ENCODE peak calls at places on chromosomes 1 and 21, in five cellular contexts. One of them, this sample, is unnamed.

GRCh38 chr1:95043141-95043980 is 29.4 kb downstream of the ALG14 start:
- DNase-seq in tibial nerve: peak
- DNase-seq in activated CD4-positive, alpha-beta T cell treated with anti-CD3 and anti-CD28 coated beads, Interleukin-2, amount 10 ng/mL, durations not matched to agents 7 days and 5 days: peak
- DNase-seq in left ventricle myocardium inferior: peak
- DNase-seq in GM06990: peak
- DNase-seq in this sample: peak

GRCh38 chr1:246005067-246005466 is 502.0 kb downstream of the SMYD3 start:
- DNase-seq in GM06990: no peak
- DNase-seq in tibial nerve: no peak
- DNase-seq in left ventricle myocardium inferior: no peak
- DNase-seq in activated CD4-positive, alpha-beta T cell treated with anti-CD3 and anti-CD28 coated beads, Interleukin-2, amount 10 ng/mL, durations not matched to agents 7 days and 5 days: no peak
- DNase-seq in this sample: peak

GRCh38 chr1:150696151-150696550 is 803 bp downstream of the GOLPH3L start:
- DNase-seq in tibial nerve: no peak
- DNase-seq in activated CD4-positive, alpha-beta T cell treated with anti-CD3 and anti-CD28 coated beads, Interleukin-2, amount 10 ng/mL, durations not matched to agents 7 days and 5 days: no peak
- DNase-seq in left ventricle myocardium inferior: no peak
- DNase-seq in GM06990: no peak
- DNase-seq in this sample: no peak

GRCh38 chr1:58857673-58858343 is 74.0 kb upstream of the JUN start:
- DNase-seq in tibial nerve: no peak
- DNase-seq in GM06990: peak
- DNase-seq in activated CD4-positive, alpha-beta T cell treated with anti-CD3 and anti-CD28 coated beads, Interleukin-2, amount 10 ng/mL, durations not matched to agents 7 days and 5 days: peak
- DNase-seq in left ventricle myocardium inferior: no peak
- DNase-seq in this sample: no peak

GRCh38 chr1:23845163-23845562 is 19.9 kb upstream of the HMGCL start:
- DNase-seq in left ventricle myocardium inferior: no peak
- DNase-seq in GM06990: no peak
- DNase-seq in tibial nerve: no peak
- DNase-seq in activated CD4-positive, alpha-beta T cell treated with anti-CD3 and anti-CD28 coated beads, Interleukin-2, amount 10 ng/mL, durations not matched to agents 7 days and 5 days: no peak
- DNase-seq in this sample: no peak

GRCh38 chr21:37072239-37072987 is 458 bp downstream of the PIGP start:
- DNase-seq in GM06990: no peak
- DNase-seq in left ventricle myocardium inferior: peak
- DNase-seq in tibial nerve: peak
- DNase-seq in activated CD4-positive, alpha-beta T cell treated with anti-CD3 and anti-CD28 coated beads, Interleukin-2, amount 10 ng/mL, durations not matched to agents 7 days and 5 days: peak
- DNase-seq in this sample: peak

GRCh38 chr1:205286335-205286950 is 35.1 kb downstream of the NUAK2 start:
- DNase-seq in GM06990: peak
- DNase-seq in left ventricle myocardium inferior: no peak
- DNase-seq in tibial nerve: no peak
- DNase-seq in activated CD4-positive, alpha-beta T cell treated with anti-CD3 and anti-CD28 coated beads, Interleukin-2, amount 10 ng/mL, durations not matched to agents 7 days and 5 days: peak
- DNase-seq in this sample: no peak

GRCh38 chr1:27416387-27417111 is 24.1 kb downstream of the GPR3 start:
- DNase-seq in left ventricle myocardium inferior: no peak
- DNase-seq in activated CD4-positive, alpha-beta T cell treated with anti-CD3 and anti-CD28 coated beads, Interleukin-2, amount 10 ng/mL, durations not matched to agents 7 days and 5 days: peak
- DNase-seq in tibial nerve: no peak
- DNase-seq in GM06990: peak
- DNase-seq in this sample: peak

GRCh38 chr1:184075040-184076029 is 23.8 kb downstream of the TSEN15 start:
- DNase-seq in activated CD4-positive, alpha-beta T cell treated with anti-CD3 and anti-CD28 coated beads, Interleukin-2, amount 10 ng/mL, durations not matched to agents 7 days and 5 days: peak
- DNase-seq in left ventricle myocardium inferior: no peak
- DNase-seq in GM06990: peak
- DNase-seq in tibial nerve: no peak
- DNase-seq in this sample: peak

GRCh38 chr1:47843059-47843458 is 154.1 kb downstream of the TRABD2B start:
- DNase-seq in left ventricle myocardium inferior: no peak
- DNase-seq in activated CD4-positive, alpha-beta T cell treated with anti-CD3 and anti-CD28 coated beads, Interleukin-2, amount 10 ng/mL, durations not matched to agents 7 days and 5 days: no peak
- DNase-seq in GM06990: no peak
- DNase-seq in tibial nerve: no peak
- DNase-seq in this sample: no peak

GRCh38 chr1:89050649-89051033 is 14.4 kb downstream of the GBP1 start:
- DNase-seq in left ventricle myocardium inferior: no peak
- DNase-seq in tibial nerve: no peak
- DNase-seq in GM06990: no peak
- DNase-seq in activated CD4-positive, alpha-beta T cell treated with anti-CD3 and anti-CD28 coated beads, Interleukin-2, amount 10 ng/mL, durations not matched to agents 7 days and 5 days: no peak
- DNase-seq in this sample: no peak

GRCh38 chr1:201766117-201766863 is 62.7 kb upstream of the IPO9 start:
- DNase-seq in tibial nerve: peak
- DNase-seq in left ventricle myocardium inferior: peak
- DNase-seq in GM06990: no peak
- DNase-seq in activated CD4-positive, alpha-beta T cell treated with anti-CD3 and anti-CD28 coated beads, Interleukin-2, amount 10 ng/mL, durations not matched to agents 7 days and 5 days: no peak
- DNase-seq in this sample: peak

GRCh38 chr1:114023377-114023776 is 44.1 kb downstream of the OLFML3 start:
- DNase-seq in GM06990: no peak
- DNase-seq in activated CD4-positive, alpha-beta T cell treated with anti-CD3 and anti-CD28 coated beads, Interleukin-2, amount 10 ng/mL, durations not matched to agents 7 days and 5 days: no peak
- DNase-seq in left ventricle myocardium inferior: no peak
- DNase-seq in tibial nerve: no peak
- DNase-seq in this sample: no peak

GRCh38 chr1:7554343-7555270 is 216.5 kb upstream of the VAMP3 start:
- DNase-seq in activated CD4-positive, alpha-beta T cell treated with anti-CD3 and anti-CD28 coated beads, Interleukin-2, amount 10 ng/mL, durations not matched to agents 7 days and 5 days: no peak
- DNase-seq in left ventricle myocardium inferior: no peak
- DNase-seq in tibial nerve: no peak
- DNase-seq in GM06990: no peak
- DNase-seq in this sample: no peak

GRCh38 chr1:222073307-222073995 is 331.6 kb upstream of the DUSP10 start:
- DNase-seq in GM06990: no peak
- DNase-seq in activated CD4-positive, alpha-beta T cell treated with anti-CD3 and anti-CD28 coated beads, Interleukin-2, amount 10 ng/mL, durations not matched to agents 7 days and 5 days: no peak
- DNase-seq in tibial nerve: no peak
- DNase-seq in left ventricle myocardium inferior: no peak
- DNase-seq in this sample: peak

GRCh38 chr1:16450863-16451481 is 10.4 kb downstream of the NECAP2 start:
- DNase-seq in tibial nerve: no peak
- DNase-seq in left ventricle myocardium inferior: no peak
- DNase-seq in GM06990: no peak
- DNase-seq in activated CD4-positive, alpha-beta T cell treated with anti-CD3 and anti-CD28 coated beads, Interleukin-2, amount 10 ng/mL, durations not matched to agents 7 days and 5 days: no peak
- DNase-seq in this sample: no peak

GRCh38 chr1:228984107-228984506 is 248.8 kb downstream of the RHOU start:
- DNase-seq in tibial nerve: no peak
- DNase-seq in left ventricle myocardium inferior: no peak
- DNase-seq in activated CD4-positive, alpha-beta T cell treated with anti-CD3 and anti-CD28 coated beads, Interleukin-2, amount 10 ng/mL, durations not matched to agents 7 days and 5 days: no peak
- DNase-seq in GM06990: no peak
- DNase-seq in this sample: no peak

GRCh38 chr1:111948209-111949131 is 41.0 kb downstream of the KCND3 start:
- DNase-seq in tibial nerve: no peak
- DNase-seq in GM06990: no peak
- DNase-seq in activated CD4-positive, alpha-beta T cell treated with anti-CD3 and anti-CD28 coated beads, Interleukin-2, amount 10 ng/mL, durations not matched to agents 7 days and 5 days: no peak
- DNase-seq in left ventricle myocardium inferior: peak
- DNase-seq in this sample: no peak

GRCh38 chr1:203569490-203570318 is 56.9 kb upstream of the ATP2B4 start:
- DNase-seq in tibial nerve: no peak
- DNase-seq in activated CD4-positive, alpha-beta T cell treated with anti-CD3 and anti-CD28 coated beads, Interleukin-2, amount 10 ng/mL, durations not matched to agents 7 days and 5 days: no peak
- DNase-seq in GM06990: no peak
- DNase-seq in left ventricle myocardium inferior: no peak
- DNase-seq in this sample: peak

GRCh38 chr1:223129229-223129851 is 13.7 kb downstream of the TLR5 start:
- DNase-seq in activated CD4-positive, alpha-beta T cell treated with anti-CD3 and anti-CD28 coated beads, Interleukin-2, amount 10 ng/mL, durations not matched to agents 7 days and 5 days: peak
- DNase-seq in GM06990: peak
- DNase-seq in left ventricle myocardium inferior: peak
- DNase-seq in tibial nerve: peak
- DNase-seq in this sample: no peak

GRCh38 chr1:217425528-217425927 is 205.4 kb downstream of the GPATCH2 start:
- DNase-seq in GM06990: no peak
- DNase-seq in left ventricle myocardium inferior: no peak
- DNase-seq in tibial nerve: no peak
- DNase-seq in activated CD4-positive, alpha-beta T cell treated with anti-CD3 and anti-CD28 coated beads, Interleukin-2, amount 10 ng/mL, durations not matched to agents 7 days and 5 days: no peak
- DNase-seq in this sample: no peak

GRCh38 chr1:156752843-156753486 is 1.5 kb upstream of the HDGF start:
- DNase-seq in activated CD4-positive, alpha-beta T cell treated with anti-CD3 and anti-CD28 coated beads, Interleukin-2, amount 10 ng/mL, durations not matched to agents 7 days and 5 days: no peak
- DNase-seq in GM06990: no peak
- DNase-seq in tibial nerve: no peak
- DNase-seq in left ventricle myocardium inferior: no peak
- DNase-seq in this sample: no peak

GRCh38 chr1:198601936-198602889 is 36.6 kb upstream of the PTPRC start:
- DNase-seq in left ventricle myocardium inferior: no peak
- DNase-seq in tibial nerve: no peak
- DNase-seq in activated CD4-positive, alpha-beta T cell treated with anti-CD3 and anti-CD28 coated beads, Interleukin-2, amount 10 ng/mL, durations not matched to agents 7 days and 5 days: no peak
- DNase-seq in GM06990: no peak
- DNase-seq in this sample: no peak

GRCh38 chr1:19429611-19430010 is 55.7 kb downstream of the CAPZB start:
- DNase-seq in activated CD4-positive, alpha-beta T cell treated with anti-CD3 and anti-CD28 coated beads, Interleukin-2, amount 10 ng/mL, durations not matched to agents 7 days and 5 days: no peak
- DNase-seq in tibial nerve: no peak
- DNase-seq in left ventricle myocardium inferior: no peak
- DNase-seq in GM06990: no peak
- DNase-seq in this sample: no peak

GRCh38 chr1:177976596-177976995 is 6.7 kb upstream of the SEC16B start:
- DNase-seq in activated CD4-positive, alpha-beta T cell treated with anti-CD3 and anti-CD28 coated beads, Interleukin-2, amount 10 ng/mL, durations not matched to agents 7 days and 5 days: no peak
- DNase-seq in tibial nerve: no peak
- DNase-seq in left ventricle myocardium inferior: no peak
- DNase-seq in GM06990: no peak
- DNase-seq in this sample: no peak

GRCh38 chr1:228286505-228287417 is 78.9 kb downstream of the OBSCN start:
- DNase-seq in activated CD4-positive, alpha-beta T cell treated with anti-CD3 and anti-CD28 coated beads, Interleukin-2, amount 10 ng/mL, durations not matched to agents 7 days and 5 days: no peak
- DNase-seq in left ventricle myocardium inferior: peak
- DNase-seq in tibial nerve: no peak
- DNase-seq in GM06990: no peak
- DNase-seq in this sample: no peak

This sample was measured in HCEC 1CT.